ENCODE peak calls at places on chromosomes 2 and 18, in ten cellular contexts. U is AG08395; I is A549; Q is CD4-positive, alpha-beta T cell; G is tibial artery; D is astrocyte of the spinal cord; E is HFFc6; K is bronchial epithelial cell; S is stimulated activated CD4-positive, alpha-beta T cell treated with anti-CD3 and anti-CD28 coated beads, Interleukin-15, amount 100 ng/mL, for 24 hours; A is NCI-H510A treated with DMSO at 0.1 percent for 48 hours. H is an unnamed sample.

GRCh38 chr2:128813352-128814034 is 494.8 kb upstream of the HS6ST1 start:
- DNase-seq in U (no peak), I (no peak), Q (no peak), G (no peak), D (no peak), E (no peak), K (no peak), S (no peak), A (no peak), H (no peak)

GRCh38 chr2:84866121-84866520 is 14.8 kb downstream of the TRABD2A start:
- DNase-seq in U (peak; percentile 39), I (no peak), Q (no peak), G (no peak), D (no peak), E (no peak), K (no peak), S (peak; percentile 1), A (no peak), H (no peak)

GRCh38 chr2:40346535-40347354 is 105.1 kb downstream of the SLC8A1 start:
- DNase-seq in U (peak; percentile 56), I (no peak), Q (no peak), G (no peak), D (no peak), E (peak; percentile 38), K (no peak), S (no peak), A (no peak), H (no peak)

GRCh38 chr18:56575819-56576663 is 62.4 kb downstream of the TXNL1 start:
- DNase-seq in U (peak; percentile 68), I (peak; percentile 28), Q (no peak), G (no peak), D (peak; percentile 76), E (peak; percentile 62), K (peak; percentile 50), S (no peak), A (peak; percentile 76), H (peak; percentile 80)

GRCh38 chr18:62436636-62437519 is 85.9 kb upstream of the ZCCHC2 start:
- DNase-seq in U (peak; percentile 72), I (no peak), Q (no peak), G (peak; percentile 98), D (peak; percentile 13), E (peak; percentile 55), K (peak; percentile 94), S (no peak), A (no peak), H (peak; percentile 55)

GRCh38 chr2:44167908-44168683 is 579 bp upstream of the PPM1B start:
- DNase-seq in U (peak; percentile 99), I (peak; percentile 100), Q (peak; percentile 97), G (peak; percentile 100), D (peak; percentile 100), E (peak; percentile 100), K (peak; percentile 98), S (peak; percentile 98), A (peak; percentile 99), H (peak; percentile 99)

GRCh38 chr2:113979172-113980128 is 89.6 kb downstream of the ACTR3 start:
- DNase-seq in U (no peak), I (peak; percentile 46), Q (peak; percentile 17), G (no peak), D (no peak), E (no peak), K (no peak), S (peak; percentile 80), A (no peak), H (no peak)

GRCh38 chr2:120740765-120741513 is 5.3 kb downstream of the GLI2 start:
- DNase-seq in U (no peak), I (peak; percentile 60), Q (no peak), G (peak; percentile 66), D (peak; percentile 40), E (no peak), K (no peak), S (no peak), A (no peak), H (no peak)

GRCh38 chr18:73717570-73717969 is 430.1 kb downstream of the FBXO15 start:
- DNase-seq in U (no peak), I (no peak), Q (no peak), G (no peak), D (peak; percentile 22), E (peak; percentile 70), K (peak; percentile 57), S (no peak), A (no peak), H (peak; percentile 79)

GRCh38 chr2:53600835-53601234 is 166.8 kb upstream of the CHAC2 start:
- DNase-seq in U (peak; percentile 2), I (no peak), Q (no peak), G (no peak), D (peak; percentile 80), E (no peak), K (peak; percentile 23), S (no peak), A (peak; percentile 38), H (no peak)

GRCh38 chr2:119414894-119415293 is 16.8 kb upstream of the TMEM37 start:
- DNase-seq in U (no peak), I (no peak), Q (no peak), G (peak; percentile 5), D (no peak), E (no peak), K (no peak), S (no peak), A (no peak), H (no peak)

GRCh38 chr2:62329797-62330196 is 133.9 kb downstream of the B3GNT2 start:
- DNase-seq in U (no peak), I (no peak), Q (no peak), G (no peak), D (no peak), E (no peak), K (no peak), S (no peak), A (no peak), H (no peak)

GRCh38 chr18:32427084-32427933 is 43.4 kb downstream of the GAREM1 start:
- DNase-seq in U (peak; percentile 42), I (no peak), Q (no peak), G (no peak), D (no peak), E (no peak), K (no peak), S (no peak), A (no peak), H (no peak)

GRCh38 chr2:25339791-25340339 is 1.9 kb downstream of the DNMT3A start:
- DNase-seq in U (no peak), I (no peak), Q (no peak), G (peak; percentile 75), D (no peak), E (no peak), K (no peak), S (no peak), A (peak; percentile 74), H (no peak)

GRCh38 chr2:128445533-128445900 is 126.8 kb upstream of the HS6ST1 start:
- DNase-seq in U (no peak), I (no peak), Q (no peak), G (peak; percentile 45), D (no peak), E (no peak), K (no peak), S (no peak), A (no peak), H (no peak)

GRCh38 chr2:185979546-185980071 is 241.0 kb downstream of the FSIP2 start:
- DNase-seq in U (no peak), I (no peak), Q (no peak), G (no peak), D (peak; percentile 15), E (no peak), K (peak; percentile 98), S (no peak), A (no peak), H (peak; percentile 92)

GRCh38 chr2:127122351-127123027 is 15.5 kb upstream of the BIN1 start:
- DNase-seq in U (no peak), I (no peak), Q (no peak), G (no peak), D (no peak), E (no peak), K (no peak), S (no peak), A (no peak), H (no peak)

GRCh38 chr2:30072250-30072842 is 74.5 kb upstream of the YPEL5 start:
- DNase-seq in U (peak; percentile 81), I (peak; percentile 74), Q (peak; percentile 24), G (peak; percentile 68), D (peak; percentile 67), E (peak; percentile 66), K (peak; percentile 68), S (peak; percentile 74), A (peak; percentile 51), H (peak; percentile 91)

GRCh38 chr2:205654878-205655601 is 27.3 kb upstream of the NRP2 start:
- DNase-seq in U (peak; percentile 71), I (no peak), Q (no peak), G (no peak), D (peak; percentile 46), E (peak; percentile 84), K (peak; percentile 86), S (no peak), A (no peak), H (peak; percentile 57)

GRCh38 chr2:181742908-181743722 is 62.8 kb upstream of the NEUROD1 start:
- DNase-seq in U (peak; percentile 61), I (peak; percentile 65), Q (no peak), G (no peak), D (peak; percentile 73), E (peak; percentile 61), K (peak; percentile 61), S (peak; percentile 33), A (peak; percentile 75), H (peak; percentile 74)

GRCh38 chr2:165055081-165055879 is 100.0 kb upstream of the SLC38A11 start:
- DNase-seq in U (no peak), I (peak; percentile 42), Q (no peak), G (no peak), D (peak; percentile 15), E (no peak), K (no peak), S (no peak), A (no peak), H (no peak)

GRCh38 chr2:176830362-176830761 is 382.2 kb upstream of the HNRNPA3 start:
- DNase-seq in U (peak; percentile 15), I (peak; percentile 14), Q (no peak), G (no peak), D (no peak), E (no peak), K (no peak), S (peak; percentile 6), A (no peak), H (peak; percentile 35)

GRCh38 chr18:58532298-58532697 is 96.6 kb downstream of the ALPK2 start:
- DNase-seq in U (no peak), I (no peak), Q (no peak), G (no peak), D (no peak), E (no peak), K (peak; percentile 29), S (no peak), A (no peak), H (peak; percentile 12)

GRCh38 chr2:53938904-53939303 is 31.9 kb downstream of the PSME4 start:
- DNase-seq in U (no peak), I (no peak), Q (no peak), G (no peak), D (no peak), E (no peak), K (no peak), S (no peak), A (no peak), H (no peak)

GRCh38 chr2:238582159-238582558 is 155.4 kb downstream of the ASB1 start:
- DNase-seq in U (peak; percentile 41), I (no peak), Q (no peak), G (no peak), D (peak; percentile 82), E (peak; percentile 66), K (no peak), S (no peak), A (no peak), H (no peak)

GRCh38 chr2:43594875-43595274 is 963 bp downstream of the THADA start:
- DNase-seq in U (no peak), I (no peak), Q (no peak), G (no peak), D (no peak), E (no peak), K (no peak), S (no peak), A (no peak), H (no peak)

GRCh38 chr2:84302513-84303412 is 156.3 kb downstream of the SUCLG1 start:
- DNase-seq in U (peak; percentile 78), I (peak; percentile 69), Q (no peak), G (no peak), D (peak; percentile 37), E (peak; percentile 22), K (peak; percentile 63), S (peak; percentile 44), A (peak; percentile 61), H (peak; percentile 74)

GRCh38 chr2:58334414-58334813 is 93.3 kb upstream of the FANCL start:
- DNase-seq in U (no peak), I (no peak), Q (no peak), G (no peak), D (no peak), E (no peak), K (no peak), S (no peak), A (no peak), H (no peak)